ENCODE peak calls at places on chromosomes 12 and 14, in six cellular contexts. L, W, U, J, K and Y are unnamed samples.

GRCh38 chr12:44385964-44386363 is 490.2 kb downstream of the NELL2 start:
- ATAC-seq in L (no peak), W (no peak), U (no peak), J (no peak), K (no peak), Y (no peak)

GRCh38 chr14:67566908-67567307 is 33.2 kb downstream of the PIGH start:
- ATAC-seq in L (no peak), W (peak), U (no peak), J (peak), K (peak), Y (peak)

GRCh38 chr12:69934011-69934410 is 109.0 kb downstream of the MYRFL start:
- ATAC-seq in L (no peak), W (no peak), U (no peak), J (no peak), K (no peak), Y (no peak)

GRCh38 chr12:106747973-106748436 is 26.5 kb upstream of the RIC8B start:
- ATAC-seq in L (no peak), W (no peak), U (peak), J (no peak), K (no peak), Y (no peak)

GRCh38 chr12:46470039-46470627 is 97.6 kb upstream of the SLC38A2 start:
- ATAC-seq in L (no peak), W (no peak), U (peak), J (no peak), K (no peak), Y (no peak)

GRCh38 chr12:109020750-109021380 is at the start of gene SVOP:
- ATAC-seq in L (peak), W (peak), U (peak), J (peak), K (no peak), Y (peak)

GRCh38 chr12:132779781-132780353 is 18.2 kb upstream of the ANKLE2 start:
- ATAC-seq in L (no peak), W (no peak), U (no peak), J (no peak), K (no peak), Y (no peak)

GRCh38 chr12:42757735-42758134 is 168.2 kb upstream of the PRICKLE1 start:
- ATAC-seq in L (no peak), W (no peak), U (no peak), J (no peak), K (no peak), Y (no peak)

GRCh38 chr12:74922642-74923041 is 287.0 kb downstream of the KCNC2 start:
- ATAC-seq in L (no peak), W (no peak), U (no peak), J (no peak), K (no peak), Y (no peak)

GRCh38 chr14:39381366-39381765 is 50.9 kb downstream of the FBXO33 start:
- ATAC-seq in L (no peak), W (no peak), U (peak), J (no peak), K (no peak), Y (no peak)

GRCh38 chr14:94548999-94549985 is 11.9 kb upstream of the SERPINA4 start:
- ATAC-seq in L (peak), W (peak), U (peak), J (no peak), K (no peak), Y (peak)

GRCh38 chr12:44972746-44973421 is 78.0 kb downstream of the DBX2 start:
- ATAC-seq in L (peak), W (peak), U (no peak), J (no peak), K (no peak), Y (no peak)

GRCh38 chr14:95291859-95292542 is 27.7 kb downstream of the CLMN start:
- ATAC-seq in L (no peak), W (peak), U (no peak), J (no peak), K (no peak), Y (peak)

GRCh38 chr12:108365324-108365723 is 26.2 kb upstream of the CMKLR1 start:
- ATAC-seq in L (no peak), W (no peak), U (no peak), J (no peak), K (no peak), Y (no peak)

GRCh38 chr14:32438511-32438910 is 109.4 kb downstream of the AKAP6 start:
- ATAC-seq in L (no peak), W (no peak), U (no peak), J (no peak), K (no peak), Y (no peak)

DNA sequence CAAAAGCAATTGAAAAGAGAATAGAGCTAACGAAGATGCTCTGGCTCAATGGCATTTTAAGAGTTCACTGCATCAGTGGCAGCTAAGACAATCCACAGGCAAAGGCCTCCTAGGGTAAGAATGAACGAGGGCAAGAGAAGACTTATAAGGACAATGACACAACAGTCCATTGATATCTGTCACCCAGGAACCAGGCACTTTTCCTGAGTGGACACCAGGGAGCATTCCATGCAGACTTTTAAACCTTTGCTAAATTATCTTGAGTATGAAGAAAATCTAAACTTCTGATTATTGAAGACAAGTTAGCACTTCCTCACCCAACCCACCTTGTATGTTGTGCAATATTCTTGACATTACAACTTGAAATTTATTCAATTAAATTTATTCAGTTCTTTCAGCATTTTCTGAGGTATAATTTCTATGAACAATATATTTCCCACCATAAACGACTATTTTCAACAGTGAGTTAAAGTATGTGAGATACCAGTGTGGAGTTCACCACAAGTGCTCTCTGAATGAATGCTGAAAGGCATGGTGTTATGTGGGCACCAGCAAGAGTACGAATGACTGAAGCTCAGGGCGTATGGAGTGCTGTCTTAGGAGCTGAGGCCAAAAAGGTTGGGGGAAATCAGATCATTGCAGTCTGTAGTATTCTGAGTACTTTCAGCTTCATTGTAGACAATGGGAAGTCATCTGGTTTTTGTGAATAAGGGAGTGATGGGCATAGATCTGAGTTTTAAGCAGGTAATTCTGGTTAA is 124.3 kb upstream of the LMNTD1 start:
- ATAC-seq in L (no peak), W (no peak), U (no peak), J (no peak), K (no peak), Y (no peak)
- TF ChIP-seq CTCF in L (peak), W (no peak), U (no peak), J (no peak), K (no peak), Y (peak)

DNA sequence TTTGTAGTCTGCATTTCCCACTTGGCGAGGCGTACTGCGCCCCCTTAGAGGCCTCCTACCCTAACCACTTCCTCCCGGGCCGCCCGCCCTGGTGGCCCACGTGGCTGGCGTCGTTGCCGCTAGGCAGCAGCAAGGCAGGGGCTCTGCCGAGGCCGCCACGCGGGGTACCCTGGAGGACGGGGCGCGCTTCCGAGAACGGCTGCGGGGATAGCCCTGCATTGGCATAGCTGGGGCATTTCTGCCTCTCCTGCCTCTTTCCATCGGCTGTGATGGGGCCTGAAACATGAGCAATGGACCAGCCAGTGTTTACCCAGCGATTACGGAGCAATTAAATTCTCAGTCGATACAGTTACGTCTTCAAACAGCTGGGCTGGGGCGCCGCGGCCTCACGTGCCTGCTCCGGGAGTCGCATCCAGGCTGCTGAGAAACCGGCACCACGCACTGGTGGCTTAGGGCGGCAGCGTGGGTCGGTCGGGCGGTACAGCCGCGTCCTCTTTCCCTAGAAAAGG is 38.1 kb downstream of the IQSEC3 start:
- ATAC-seq in L (peak), W (no peak), U (peak), J (no peak), K (no peak), Y (no peak)
- TF ChIP-seq CTCF in L (no peak), W (no peak), U (no peak), J (no peak), K (no peak), Y (no peak)

GRCh38 chr12:93753838-93754429 is 76.8 kb downstream of the CRADD start:
- ATAC-seq in L (no peak), W (no peak), U (no peak), J (no peak), K (no peak), Y (no peak)
- TF ChIP-seq CTCF in L (no peak), W (no peak), U (no peak), J (no peak), K (no peak), Y (no peak)

GRCh38 chr12:52790427-52791270 is 5.3 kb downstream of the KRT3 start:
- ATAC-seq in L (no peak), W (no peak), U (peak), J (no peak), K (no peak), Y (no peak)
- TF ChIP-seq CTCF in L (no peak), W (no peak), U (no peak), J (no peak), K (no peak), Y (no peak)

GRCh38 chr12:101803978-101804377 is 26.8 kb downstream of the GNPTAB start:
- ATAC-seq in L (no peak), W (no peak), U (peak), J (no peak), K (no peak), Y (no peak)
- TF ChIP-seq CTCF in L (no peak), W (no peak), U (no peak), J (no peak), K (no peak), Y (no peak)

DNA sequence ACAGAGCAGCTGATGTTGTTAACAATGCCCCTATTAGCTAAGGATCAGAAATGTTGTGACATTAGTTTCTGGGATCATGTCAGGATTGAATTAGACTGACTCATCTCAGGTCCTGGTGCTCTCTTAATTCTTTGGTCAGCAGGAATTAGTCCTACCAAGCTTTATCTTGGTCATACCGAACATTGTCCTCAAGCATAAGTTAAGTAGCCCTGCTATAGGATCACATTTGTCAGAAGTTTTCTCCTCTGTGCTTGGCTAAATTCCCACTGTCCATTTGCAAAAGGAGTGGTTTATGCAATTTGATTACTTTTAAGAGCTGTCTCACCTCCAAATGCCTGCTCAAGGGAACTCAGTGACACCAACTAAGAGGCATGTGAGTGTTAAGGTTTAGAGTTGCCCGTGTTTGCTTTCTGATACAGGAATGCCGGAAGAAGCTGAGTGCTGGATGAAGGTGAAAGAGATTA is 48.4 kb upstream of the IFNG-AS1 start:
- ATAC-seq in L (no peak), W (peak), U (no peak), J (peak), K (no peak), Y (no peak)
- TF ChIP-seq CTCF in L (no peak), W (no peak), U (no peak), J (no peak), K (no peak), Y (no peak)

DNA sequence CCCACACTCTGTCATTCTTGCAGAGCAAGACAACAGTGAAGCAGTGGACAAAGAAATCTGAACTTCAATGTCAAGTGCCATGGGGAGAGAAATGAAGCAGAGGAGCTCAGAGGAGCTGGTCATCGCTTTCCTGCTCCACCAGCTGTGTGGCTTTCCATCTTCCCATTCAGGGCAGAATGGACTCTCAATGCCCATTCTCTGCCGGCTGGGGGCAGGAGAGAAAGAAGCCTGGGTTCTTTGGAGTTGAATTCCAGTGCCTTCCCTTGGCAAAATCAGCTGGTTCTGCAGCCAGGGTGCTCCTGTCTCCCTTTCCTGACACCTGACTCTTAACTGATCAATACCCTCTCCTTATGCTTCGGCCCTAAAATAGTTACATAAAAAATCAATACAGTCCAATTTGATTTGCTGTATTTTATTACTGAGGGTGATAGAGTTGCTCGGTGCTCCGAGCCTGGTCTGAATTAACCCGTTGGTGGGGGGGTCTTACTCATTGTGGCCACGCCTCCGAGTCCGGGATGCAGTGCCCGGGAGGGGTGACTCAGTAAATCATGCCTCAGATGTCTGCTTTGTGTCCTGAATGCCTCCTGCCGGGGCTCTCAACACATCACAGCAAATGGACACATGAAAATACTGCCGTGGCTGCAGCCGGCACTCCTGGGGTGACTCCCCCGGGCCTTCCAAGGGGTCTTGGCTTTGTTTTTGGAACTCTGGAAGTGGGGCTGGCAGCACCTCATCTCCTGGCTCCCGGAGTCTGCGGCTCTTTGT is 128.7 kb downstream of the AACS start:
- ATAC-seq in L (peak), W (peak), U (no peak), J (no peak), K (no peak), Y (no peak)
- TF ChIP-seq CTCF in L (no peak), W (no peak), U (no peak), J (no peak), K (no peak), Y (no peak)

DNA sequence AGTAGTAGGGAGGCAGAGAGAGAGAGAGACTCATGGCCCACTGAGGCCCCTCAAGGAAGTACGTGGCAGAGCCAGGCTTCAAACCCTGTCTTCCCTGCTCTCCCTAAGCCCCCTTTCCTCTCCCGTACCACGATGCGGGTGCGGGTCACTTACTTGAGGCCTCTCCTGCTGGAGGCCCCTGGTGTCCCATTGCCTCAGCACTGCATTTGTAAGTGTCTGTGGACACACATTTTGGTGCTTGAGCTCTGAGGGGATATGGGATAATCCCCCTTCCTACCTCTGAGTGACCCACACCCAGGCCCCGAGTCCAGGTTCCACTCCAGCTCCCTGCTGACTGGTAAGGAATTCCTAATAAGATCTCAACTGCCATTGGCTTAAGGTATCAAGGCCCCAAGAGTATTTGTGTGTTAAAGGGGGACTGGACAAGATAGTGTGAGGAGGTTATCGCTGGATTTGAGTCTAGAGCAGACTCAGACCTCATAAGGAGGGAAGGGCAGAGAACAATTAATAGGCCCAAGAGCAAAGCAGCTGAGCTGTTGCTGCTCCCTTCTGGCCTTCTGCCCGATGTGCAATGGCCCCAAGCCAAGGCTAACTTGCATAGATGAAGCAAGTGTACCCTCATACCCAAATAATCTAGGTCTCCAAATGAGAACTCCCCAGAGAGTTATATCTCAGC is 71.9 kb downstream of the CRACR2A start:
- ATAC-seq in L (peak), W (peak), U (no peak), J (no peak), K (no peak), Y (no peak)
- TF ChIP-seq CTCF in L (peak), W (peak), U (no peak), J (no peak), K (no peak), Y (no peak)

GRCh38 chr14:31307618-31308017 is 100.0 kb upstream of the HECTD1 start:
- ATAC-seq in L (no peak), W (no peak), U (no peak), J (no peak), K (no peak), Y (no peak)
- TF ChIP-seq CTCF in L (no peak), W (no peak), U (no peak), J (no peak), K (no peak), Y (no peak)

GRCh38 chr14:93009471-93010117 is 86.6 kb downstream of the CHGA start:
- ATAC-seq in L (no peak), W (no peak), U (no peak), J (no peak), K (no peak), Y (peak)

GRCh38 chr14:93010118-93010475 is 87.1 kb downstream of the CHGA start:
- ATAC-seq in L (no peak), W (no peak), U (no peak), J (no peak), K (no peak), Y (no peak)

GRCh38 chr14:93012516-93013367 is 89.8 kb downstream of the CHGA start:
- ATAC-seq in L (no peak), W (no peak), U (no peak), J (no peak), K (no peak), Y (no peak)

GRCh38 chr14:93011650-93012317 is 88.8 kb downstream of the CHGA start:
- ATAC-seq in L (no peak), W (no peak), U (no peak), J (peak), K (no peak), Y (no peak)

DNA sequence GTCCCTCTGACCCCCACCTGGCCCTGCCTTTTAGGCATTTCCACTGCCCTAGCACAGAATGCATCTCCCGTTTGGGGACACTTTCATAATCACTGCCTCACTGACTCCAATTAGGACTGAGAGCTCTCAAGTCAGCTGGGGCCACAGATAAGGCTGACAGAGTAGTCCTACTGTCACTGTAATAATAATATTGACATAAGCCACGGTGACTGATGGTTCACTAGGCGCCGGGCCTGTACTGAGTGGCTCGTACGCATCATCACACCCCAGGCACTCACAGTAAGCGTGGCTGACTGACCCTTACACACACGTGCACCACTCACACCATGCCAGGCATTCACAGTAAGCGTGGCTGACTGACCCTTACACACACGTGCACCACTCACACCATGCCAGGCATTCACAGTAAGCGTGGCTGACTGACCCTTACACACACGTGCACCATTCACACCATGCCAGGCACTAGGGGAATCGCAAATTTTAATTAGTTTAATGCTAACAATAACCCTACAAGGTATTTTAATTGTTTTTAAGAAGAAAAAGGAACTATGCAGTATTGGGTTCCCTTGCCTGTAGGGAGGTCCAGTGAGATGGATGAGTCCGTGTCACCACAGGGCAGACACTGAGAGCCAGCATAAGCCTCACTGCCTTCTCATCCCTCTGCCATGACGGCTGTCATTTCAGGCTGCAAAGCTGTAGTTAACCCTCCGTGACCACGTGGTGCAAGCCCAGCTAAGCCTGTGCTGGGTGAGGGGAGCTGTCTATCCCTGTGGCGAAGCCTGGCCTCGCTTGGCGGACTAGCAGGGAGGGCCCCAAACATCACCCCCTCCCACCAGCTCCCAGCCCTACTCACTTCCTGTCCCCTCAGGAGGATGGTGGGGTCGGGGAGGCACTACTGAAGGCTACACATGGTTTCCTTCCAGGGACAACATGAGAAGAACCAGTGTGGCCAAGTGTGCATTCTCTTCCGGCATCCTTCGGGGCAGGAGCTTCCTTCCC is 87.9 kb downstream of the CHGA start:
- ATAC-seq in L (peak), W (no peak), U (no peak), J (no peak), K (no peak), Y (no peak)
- TF ChIP-seq CTCF in L (no peak), W (no peak), U (no peak), J (no peak), K (no peak), Y (no peak)